ENCODE peak calls at places on chromosomes 6 and 20, in five cellular contexts. B is HEK293T, N is HepG2, I is H1, V is NT2/D1. D is an unnamed sample.

GRCh38 chr6:99802396-99803031 is 191.5 kb downstream of the MCHR2 start:
- DNase-seq in V (peak), B (no peak), N (no peak), I (peak), D (no peak)

GRCh38 chr6:88141641-88142298 is 24.4 kb downstream of the CNR1 start:
- DNase-seq in V (peak), I (no peak), B (no peak), N (no peak), D (peak)

GRCh38 chr6:37127961-37128862 is 41.7 kb upstream of the PIM1 start:
- DNase-seq in B (no peak), I (no peak), N (peak), V (no peak), D (no peak)

GRCh38 chr6:3745566-3746118 is 5.9 kb downstream of the PXDC1 start:
- DNase-seq in I (no peak), B (no peak), N (no peak), V (no peak), D (no peak)

GRCh38 chr6:1622851-1623768 is 13.4 kb downstream of the FOXC1 start:
- DNase-seq in V (no peak), N (no peak), B (no peak), I (no peak), D (no peak)

GRCh38 chr6:69650703-69651102 is 146.1 kb downstream of the LMBRD1 start:
- DNase-seq in V (no peak), I (no peak), B (no peak), N (no peak), D (no peak)

GRCh38 chr6:141264101-141264500 is 868.6 kb upstream of the GJE1 start:
- DNase-seq in V (no peak), N (no peak), B (no peak), I (no peak), D (no peak)

GRCh38 chr6:20487669-20488375 is 46.4 kb upstream of the CDKAL1 start:
- DNase-seq in N (no peak), V (no peak), B (no peak), I (no peak), D (no peak)

GRCh38 chr6:119348308-119349040 is 1.1 kb downstream of the MAN1A1 start:
- DNase-seq in I (peak), N (peak), V (no peak), B (peak), D (no peak)

GRCh38 chr20:6473197-6473596 is 294.3 kb upstream of the BMP2 start:
- DNase-seq in B (no peak), N (no peak), I (no peak), V (no peak), D (no peak)

GRCh38 chr6:85096976-85097375 is 332.6 kb upstream of the TBX18 start:
- DNase-seq in V (peak), B (no peak), N (no peak), I (no peak), D (no peak)

GRCh38 chr6:34386316-34387137 is 5.9 kb downstream of the NUDT3 start:
- DNase-seq in N (peak), I (no peak), B (no peak), V (no peak), D (no peak)

GRCh38 chr6:43455034-43455747 is at the start of gene DLK2:
- DNase-seq in N (no peak), I (peak), B (peak), V (no peak), D (no peak)

GRCh38 chr6:137978252-137978896 is 111.3 kb downstream of the TNFAIP3 start:
- DNase-seq in V (no peak), B (no peak), N (no peak), I (no peak), D (peak)

GRCh38 chr6:133542056-133542821 is 301.1 kb downstream of the EYA4 start:
- DNase-seq in N (no peak), I (no peak), B (no peak), V (no peak), D (no peak)

GRCh38 chr6:12782136-12782535 is 65.6 kb downstream of the PHACTR1 start:
- DNase-seq in B (no peak), N (no peak), V (no peak), I (no peak), D (no peak)

GRCh38 chr6:71887744-71888115 is 1.4 kb downstream of the RIMS1 start:
- DNase-seq in I (no peak), N (no peak), V (no peak), B (no peak), D (no peak)

GRCh38 chr6:33990061-33990541 is 155.8 kb downstream of the GRM4 start:
- DNase-seq in N (no peak), I (no peak), B (no peak), V (no peak), D (no peak)

GRCh38 chr20:62860391-62860923 is 1.2 kb downstream of the TCFL5 start:
- DNase-seq in N (peak), I (no peak), B (no peak), V (no peak), D (no peak)

GRCh38 chr20:10217517-10218410 is 866 bp upstream of the SNAP25 start:
- DNase-seq in B (peak), V (no peak), N (no peak), I (peak), D (no peak)

GRCh38 chr6:145704153-145704781 is 31.1 kb downstream of the EPM2A start:
- DNase-seq in B (no peak), N (no peak), I (no peak), V (no peak), D (no peak)

GRCh38 chr20:40669692-40670091 is 19.3 kb downstream of the MAFB start:
- DNase-seq in I (no peak), V (no peak), N (no peak), B (no peak), D (no peak)

GRCh38 chr6:33678246-33678931 is 33.1 kb downstream of the UQCC2 start:
- DNase-seq in B (no peak), V (no peak), N (no peak), I (no peak), D (no peak)

DNA sequence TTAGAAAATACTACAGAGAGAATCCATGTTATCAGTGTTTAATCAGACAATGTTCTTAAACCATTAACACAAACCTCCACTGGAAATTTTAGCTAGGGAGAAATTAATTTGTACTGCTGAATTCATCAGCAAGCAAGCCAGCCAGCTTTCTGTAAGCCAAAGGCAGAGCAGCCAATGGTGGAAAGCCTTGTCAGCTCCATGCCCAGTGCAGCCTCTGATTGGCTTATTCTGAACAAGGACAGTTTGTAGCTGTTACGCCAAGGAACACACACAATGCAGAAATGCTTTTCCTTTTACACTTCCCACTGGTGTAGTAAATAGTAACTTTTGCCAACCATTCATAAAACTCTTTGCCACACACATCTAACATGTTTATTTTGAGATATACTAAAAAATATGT is 265.0 kb downstream of the TENT5A start:
- DNase-seq in I (no peak), V (no peak), N (no peak), B (no peak), D (no peak)
- TF ChIP-seq SUZ12 in I (no peak), V (no peak), N (no peak), B (no peak), D (no peak)

DNA sequence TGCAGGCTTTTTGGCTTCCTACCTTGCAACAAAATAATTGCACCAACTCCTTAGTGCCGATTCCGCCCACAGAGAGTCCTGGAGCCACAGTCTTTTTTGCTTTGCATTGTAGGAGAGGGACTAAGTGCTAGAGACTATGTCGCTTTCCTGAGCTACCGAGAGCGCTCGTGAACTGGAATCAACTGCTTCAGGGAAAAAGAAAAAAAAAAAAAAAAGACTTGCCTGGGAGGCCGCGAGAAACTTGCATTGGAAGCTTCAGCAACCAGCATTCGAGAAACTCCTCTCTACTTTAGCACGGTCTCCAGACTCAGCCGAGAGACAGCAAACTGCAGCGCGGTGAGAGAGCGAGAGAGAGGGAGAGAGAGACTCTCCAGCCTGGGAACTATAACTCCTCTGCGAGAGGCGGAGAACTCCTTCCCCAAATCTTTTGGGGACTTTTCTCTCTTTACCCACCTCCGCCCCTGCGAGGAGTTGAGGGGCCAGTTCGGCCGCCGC is 423 bp downstream of the SOX4 start:
- DNase-seq in I (no peak), B (no peak), V (no peak), N (peak), D (no peak)
- TF ChIP-seq SUZ12 in I (no peak), B (no peak), V (no peak), N (no peak), D (no peak)

GRCh38 chr6:154986787-154987235 is 8.3 kb upstream of the TIAM2 start:
- DNase-seq in V (no peak), B (no peak), I (no peak), N (no peak), D (no peak)
- TF ChIP-seq SUZ12 in V (no peak), B (no peak), I (no peak), N (no peak), D (no peak)

GRCh38 chr6:136529655-136530054 is 20.6 kb downstream of the MAP7 start:
- DNase-seq in N (no peak), B (no peak), V (no peak), I (no peak), D (no peak)

GRCh38 chr6:136533487-136533886 is 16.7 kb downstream of the MAP7 start:
- DNase-seq in N (no peak), I (no peak), B (no peak), V (no peak), D (no peak)

GRCh38 chr6:136535017-136535416 is 15.2 kb downstream of the MAP7 start:
- DNase-seq in V (no peak), N (no peak), B (no peak), I (no peak), D (no peak)

GRCh38 chr6:136534268-136534667 is 16.0 kb downstream of the MAP7 start:
- DNase-seq in B (no peak), I (no peak), V (no peak), N (no peak), D (no peak)

GRCh38 chr6:136532030-136532429 is 18.2 kb downstream of the MAP7 start:
- DNase-seq in V (no peak), N (no peak), B (no peak), I (no peak), D (no peak)
- TF ChIP-seq SUZ12 in V (no peak), N (no peak), B (no peak), I (no peak), D (no peak)

GRCh38 chr6:39614393-39614792 is 110.8 kb downstream of the KIF6 start:
- DNase-seq in I (no peak), N (no peak), B (no peak), V (no peak), D (no peak)

GRCh38 chr6:39608652-39609345 is 116.4 kb downstream of the KIF6 start:
- DNase-seq in V (no peak), N (no peak), B (no peak), I (no peak), D (peak)

GRCh38 chr6:39615622-39616021 is 109.6 kb downstream of the KIF6 start:
- DNase-seq in B (no peak), N (no peak), V (no peak), I (no peak), D (no peak)

DNA sequence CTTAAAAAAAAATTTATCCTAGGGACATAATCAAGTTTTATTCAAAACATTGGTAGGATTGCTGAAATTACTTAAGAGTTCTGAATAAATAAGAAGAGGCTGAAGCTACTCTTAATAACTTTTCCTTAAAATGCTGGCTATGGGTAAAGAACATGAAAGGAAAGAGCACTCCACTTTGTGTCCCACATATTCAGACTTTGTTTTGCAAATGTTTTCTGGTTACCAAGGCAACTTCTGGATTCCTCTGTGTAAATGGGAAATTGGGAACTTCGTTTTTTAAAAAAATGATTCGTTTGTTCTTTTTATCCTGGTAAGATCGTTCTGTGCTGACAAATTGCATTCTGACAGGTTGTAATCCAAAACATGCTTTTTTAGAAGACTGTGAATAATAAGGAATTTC is 115.0 kb downstream of the KIF6 start:
- DNase-seq in N (peak), B (no peak), V (no peak), I (no peak), D (no peak)
- TF ChIP-seq SUZ12 in N (no peak), B (no peak), V (no peak), I (no peak), D (no peak)

GRCh38 chr6:168315626-168316025 is 4.0 kb downstream of the DACT2 start:
- DNase-seq in B (no peak), N (no peak), V (no peak), I (no peak), D (no peak)

GRCh38 chr6:168313371-168314028 is 6.1 kb downstream of the DACT2 start:
- DNase-seq in I (peak), N (peak), B (no peak), V (peak), D (no peak)

GRCh38 chr6:168318090-168318489 is 1.5 kb downstream of the DACT2 start:
- DNase-seq in V (no peak), N (peak), I (no peak), B (no peak), D (no peak)

GRCh38 chr6:168314029-168314420 is 5.6 kb downstream of the DACT2 start:
- DNase-seq in B (no peak), V (no peak), N (no peak), I (peak), D (no peak)

DNA sequence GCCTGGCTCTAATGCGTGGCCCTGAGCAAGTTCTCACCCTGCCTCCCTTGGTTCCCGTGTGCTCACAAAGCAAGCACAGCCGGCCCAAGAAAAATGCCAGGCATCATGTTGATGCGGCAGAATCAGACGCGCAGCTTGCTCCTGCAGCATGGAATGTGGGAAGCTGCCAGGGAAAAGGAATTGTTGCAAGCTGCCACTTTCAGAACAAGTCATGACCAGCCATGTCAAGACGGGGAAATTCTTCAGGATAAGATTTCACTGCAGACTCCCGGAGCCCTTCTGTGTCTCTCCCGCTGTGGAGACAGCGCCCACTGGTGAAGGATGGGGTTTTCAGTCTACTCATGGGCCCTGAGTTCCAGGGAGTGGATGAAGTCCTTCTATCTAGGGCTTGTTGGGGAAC is 4.6 kb downstream of the DACT2 start:
- DNase-seq in I (no peak), V (no peak), B (no peak), N (no peak), D (no peak)
- TF ChIP-seq SUZ12 in I (no peak), V (no peak), B (no peak), N (no peak), D (no peak)

DNA sequence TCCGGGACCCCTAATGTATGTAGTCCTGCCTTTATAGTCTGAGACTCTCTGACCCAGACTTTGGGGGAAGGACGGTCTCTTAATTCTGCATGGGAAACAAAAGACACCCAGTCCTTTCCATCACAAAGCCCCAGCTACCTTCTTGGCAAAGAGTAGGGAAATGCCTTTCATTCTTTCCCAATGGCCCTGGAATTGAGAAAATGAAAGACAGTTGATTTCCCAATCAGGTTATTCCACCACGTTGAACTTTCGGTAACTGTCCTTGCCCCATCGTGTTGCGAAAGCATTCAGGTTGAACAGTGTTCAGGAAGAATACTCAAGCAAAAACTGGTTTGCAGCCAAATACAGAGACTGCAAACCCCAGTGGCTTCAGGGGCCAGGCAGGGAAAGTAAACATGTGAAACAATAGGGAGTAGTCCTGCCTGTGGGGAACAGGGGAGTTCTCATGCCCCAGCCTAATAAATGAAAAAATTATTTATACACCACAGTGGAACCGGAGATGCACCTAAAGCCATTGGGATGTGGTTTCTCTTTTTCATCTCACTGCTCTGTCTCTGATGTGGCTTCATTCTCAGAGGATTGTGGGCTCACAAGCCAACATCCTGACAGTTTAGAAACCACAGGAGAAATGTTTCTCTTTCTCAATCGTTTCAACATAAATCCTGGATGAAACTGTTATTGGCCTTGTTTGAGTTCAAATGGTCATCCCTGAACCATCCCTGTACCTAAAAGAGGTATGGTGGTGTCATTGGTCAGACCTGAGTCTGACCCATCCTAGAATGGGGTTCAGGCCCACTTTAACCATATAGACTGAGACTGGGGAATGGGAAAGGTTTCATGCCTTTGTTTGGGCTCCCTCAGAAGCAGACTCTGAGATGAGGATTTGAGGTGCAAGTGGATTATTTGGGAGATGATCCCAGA is 44.2 kb upstream of the SLC9A8 start:
- DNase-seq in N (peak), B (no peak), I (peak), V (peak), D (peak)
- TF ChIP-seq SUZ12 in N (no peak), B (no peak), I (no peak), V (no peak), D (no peak)

GRCh38 chr6:56714982-56715456 is 72.3 kb upstream of the DST start:
- DNase-seq in N (peak), B (no peak), I (no peak), V (peak), D (no peak)
- TF ChIP-seq SUZ12 in N (no peak), B (no peak), I (no peak), V (no peak), D (no peak)

DNA sequence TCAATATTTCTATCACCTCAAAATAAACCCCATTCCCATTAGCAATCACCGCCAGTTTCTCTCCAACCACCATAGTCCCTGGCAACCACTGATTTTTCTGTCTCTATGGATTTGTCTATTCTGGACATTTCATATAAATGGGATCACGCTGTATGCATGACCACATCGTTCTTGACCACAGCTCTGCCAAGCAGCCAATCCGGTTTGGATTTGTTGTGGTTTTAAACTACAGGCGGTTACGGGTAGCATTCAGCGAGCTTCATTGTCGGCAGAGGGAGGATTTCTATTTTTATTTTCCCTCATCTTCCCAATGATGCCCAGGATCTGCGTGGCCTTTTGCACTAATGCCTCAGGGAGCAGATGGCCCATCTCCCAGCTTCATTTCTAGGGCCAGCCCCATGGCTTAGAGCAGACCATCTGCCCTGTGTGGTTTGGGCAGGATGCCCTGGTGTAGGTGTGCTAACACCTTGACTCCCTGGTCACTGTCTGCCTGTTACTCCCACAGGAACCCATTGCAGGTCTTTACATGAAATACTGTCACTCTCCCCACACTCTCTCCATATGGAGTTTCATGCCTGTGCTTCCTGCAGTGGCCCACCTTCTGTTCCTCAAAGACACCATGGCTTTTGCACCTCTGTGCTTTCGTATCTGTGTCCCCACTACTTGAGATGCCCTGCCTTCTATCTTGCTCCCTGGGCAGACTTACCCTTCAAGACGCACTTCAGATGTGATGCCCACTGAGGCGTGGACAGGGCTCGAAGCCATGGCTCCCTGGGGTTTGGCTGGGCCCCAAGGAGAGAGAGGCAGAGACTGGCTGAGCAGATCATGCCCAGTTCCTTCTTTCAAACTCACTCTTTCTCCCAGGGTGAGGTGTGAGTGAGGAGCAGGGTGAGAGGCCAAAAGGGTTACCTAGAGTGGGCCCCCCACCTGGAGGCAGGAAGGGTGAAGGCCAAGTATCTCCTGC is 26.1 kb downstream of the SDCBP2 start:
- DNase-seq in B (no peak), V (no peak), I (no peak), N (no peak), D (no peak)
- TF ChIP-seq SUZ12 in B (no peak), V (no peak), I (no peak), N (no peak), D (no peak)

D was measured in GM12878.